ENCODE peak calls at places on chromosomes 11 and 22, in seven cellular contexts. P, Z, C, W, A, R and E are unnamed samples.

GRCh38 chr11:58561394-58562102 is 14.1 kb downstream of the LPXN start:
- DNase-seq in P (no peak), Z (peak), C (no peak), W (no peak), A (no peak), R (no peak), E (no peak)

GRCh38 chr11:59097113-59097708 is 9.8 kb upstream of the FAM111B start:
- DNase-seq in P (no peak), Z (peak), C (peak), W (peak), A (peak), R (no peak), E (peak)

GRCh38 chr11:110928373-110928772 is 216.1 kb upstream of the ARHGAP20 start:
- DNase-seq in P (no peak), Z (no peak), C (no peak), W (no peak), A (no peak), R (no peak), E (no peak)

GRCh38 chr22:46687460-46687859 is 50.6 kb downstream of the CERK start:
- DNase-seq in P (no peak), Z (no peak), C (no peak), W (no peak), A (no peak), R (no peak), E (no peak)

GRCh38 chr11:40434941-40435340 is 1024.5 kb downstream of the LRRC4C start:
- DNase-seq in P (no peak), Z (no peak), C (no peak), W (no peak), A (no peak), R (no peak), E (no peak)

GRCh38 chr11:8765294-8765693 is 82.7 kb downstream of the RPL27A start:
- DNase-seq in P (no peak), Z (peak), C (no peak), W (no peak), A (no peak), R (no peak), E (no peak)

GRCh38 chr22:44309137-44309536 is 3.6 kb downstream of the SHISAL1 start:
- DNase-seq in P (no peak), Z (no peak), C (no peak), W (no peak), A (no peak), R (no peak), E (no peak)

GRCh38 chr11:60905551-60906113 is 753 bp downstream of the PRPF19 start:
- DNase-seq in P (no peak), Z (peak), C (no peak), W (peak), A (no peak), R (no peak), E (peak)

GRCh38 chr22:49975543-49976389 is 15.2 kb downstream of the PIM3 start:
- DNase-seq in P (no peak), Z (no peak), C (peak), W (no peak), A (peak), R (no peak), E (no peak)

GRCh38 chr22:29824677-29825076 is 13.4 kb downstream of the ASCC2 start:
- DNase-seq in P (no peak), Z (no peak), C (no peak), W (no peak), A (no peak), R (no peak), E (no peak)